ENCODE peak calls at places on chromosomes 2 and 18, in eight cellular contexts. One of them, this sample, is unnamed.

GRCh38 chr2:95387358-95387757 is 15.2 kb upstream of the FAHD2A start:
- DNase-seq in NCI-H1105: no peak
- DNase-seq in G401: no peak
- DNase-seq in GM10248: no peak
- DNase-seq in CD4-positive, CD25-positive, alpha-beta regulatory T cell: no peak
- DNase-seq in HepG2: no peak
- DNase-seq in Right ventricle myocardium superior: no peak
- DNase-seq in T-cell: no peak
- DNase-seq in this sample: no peak

GRCh38 chr2:127681288-127681771 is 6.0 kb upstream of the LIMS2 start:
- DNase-seq in G401: no peak
- DNase-seq in Right ventricle myocardium superior: peak
- DNase-seq in NCI-H1105: no peak
- DNase-seq in HepG2: no peak
- DNase-seq in GM10248: peak
- DNase-seq in CD4-positive, CD25-positive, alpha-beta regulatory T cell: no peak
- DNase-seq in T-cell: no peak
- DNase-seq in this sample: no peak

GRCh38 chr2:88683160-88684021 is 8.1 kb upstream of the RPIA start:
- DNase-seq in CD4-positive, CD25-positive, alpha-beta regulatory T cell: no peak
- DNase-seq in GM10248: no peak
- DNase-seq in NCI-H1105: no peak
- DNase-seq in HepG2: no peak
- DNase-seq in T-cell: no peak
- DNase-seq in G401: no peak
- DNase-seq in Right ventricle myocardium superior: no peak
- DNase-seq in this sample: no peak

GRCh38 chr18:26457611-26458350 is 90.6 kb downstream of the KCTD1 start:
- DNase-seq in Right ventricle myocardium superior: no peak
- DNase-seq in T-cell: no peak
- DNase-seq in G401: no peak
- DNase-seq in CD4-positive, CD25-positive, alpha-beta regulatory T cell: no peak
- DNase-seq in NCI-H1105: no peak
- DNase-seq in GM10248: no peak
- DNase-seq in HepG2: no peak
- DNase-seq in this sample: no peak

GRCh38 chr18:6405237-6406074 is 9.3 kb downstream of the L3MBTL4 start:
- DNase-seq in CD4-positive, CD25-positive, alpha-beta regulatory T cell: no peak
- DNase-seq in NCI-H1105: no peak
- DNase-seq in Right ventricle myocardium superior: no peak
- DNase-seq in GM10248: no peak
- DNase-seq in G401: no peak
- DNase-seq in T-cell: no peak
- DNase-seq in HepG2: peak
- DNase-seq in this sample: peak

GRCh38 chr18:3593381-3593903 is 143.5 kb downstream of the TGIF1 start:
- DNase-seq in HepG2: no peak
- DNase-seq in T-cell: no peak
- DNase-seq in G401: no peak
- DNase-seq in GM10248: no peak
- DNase-seq in Right ventricle myocardium superior: no peak
- DNase-seq in CD4-positive, CD25-positive, alpha-beta regulatory T cell: no peak
- DNase-seq in NCI-H1105: no peak
- DNase-seq in this sample: no peak

GRCh38 chr2:237264480-237265219 is 149.3 kb downstream of the COL6A3 start:
- DNase-seq in HepG2: no peak
- DNase-seq in GM10248: no peak
- DNase-seq in CD4-positive, CD25-positive, alpha-beta regulatory T cell: no peak
- DNase-seq in T-cell: no peak
- DNase-seq in G401: no peak
- DNase-seq in Right ventricle myocardium superior: no peak
- DNase-seq in NCI-H1105: no peak
- DNase-seq in this sample: no peak

GRCh38 chr18:14189858-14190257 is 57.6 kb upstream of the ZNF519 start:
- DNase-seq in NCI-H1105: no peak
- DNase-seq in Right ventricle myocardium superior: no peak
- DNase-seq in GM10248: no peak
- DNase-seq in HepG2: peak
- DNase-seq in T-cell: no peak
- DNase-seq in G401: no peak
- DNase-seq in CD4-positive, CD25-positive, alpha-beta regulatory T cell: no peak
- DNase-seq in this sample: peak

GRCh38 chr18:44954256-44954655 is 273.6 kb downstream of the SETBP1 start:
- DNase-seq in CD4-positive, CD25-positive, alpha-beta regulatory T cell: no peak
- DNase-seq in T-cell: no peak
- DNase-seq in HepG2: no peak
- DNase-seq in Right ventricle myocardium superior: no peak
- DNase-seq in G401: no peak
- DNase-seq in GM10248: no peak
- DNase-seq in NCI-H1105: no peak
- DNase-seq in this sample: no peak

GRCh38 chr2:222950886-222951285 is 90.0 kb downstream of the ACSL3 start:
- DNase-seq in G401: no peak
- DNase-seq in GM10248: no peak
- DNase-seq in NCI-H1105: no peak
- DNase-seq in CD4-positive, CD25-positive, alpha-beta regulatory T cell: no peak
- DNase-seq in T-cell: no peak
- DNase-seq in Right ventricle myocardium superior: no peak
- DNase-seq in HepG2: no peak
- DNase-seq in this sample: no peak

GRCh38 chr2:33033524-33034150 is 86.9 kb downstream of the LTBP1 start:
- DNase-seq in T-cell: no peak
- DNase-seq in NCI-H1105: no peak
- DNase-seq in G401: peak
- DNase-seq in HepG2: no peak
- DNase-seq in Right ventricle myocardium superior: no peak
- DNase-seq in GM10248: no peak
- DNase-seq in CD4-positive, CD25-positive, alpha-beta regulatory T cell: no peak
- DNase-seq in this sample: peak

This sample was measured in small intestine.